ENCODE peak calls at places on chromosome 22, in four cellular contexts. Y, P, A and S are unnamed samples. For H3K79me1, the result is how much of the 10 kb centered on the place peaks cover.

GRCh38 chr22:42320463-42321416 is 50.3 kb upstream of the TCF20 start:
- DNase-seq in Y (no peak), P (no peak), A (no peak), S (no peak)

GRCh38 chr22:39907605-39908097 is 6.8 kb downstream of the GRAP2 start:
- DNase-seq in Y (no peak), P (no peak), A (no peak), S (no peak)

GRCh38 chr22:30267382-30268302 is 991 bp upstream of the OSM start:
- DNase-seq in Y (no peak), P (no peak), A (no peak), S (no peak)

GRCh38 chr22:37059876-37060449 is 8.4 kb downstream of the KCTD17 start:
- DNase-seq in Y (no peak), P (no peak), A (no peak), S (no peak)

GRCh38 chr22:27820896-27821866 is 19.6 kb upstream of the MN1 start:
- DNase-seq in Y (no peak), P (no peak), A (no peak), S (peak)

GRCh38 chr22:46180370-46181137 is 30.2 kb downstream of the PPARA start:
- DNase-seq in Y (no peak), P (no peak), A (no peak), S (peak)

GRCh38 chr22:40345801-40346177 is 511 bp upstream of the ADSL start:
- DNase-seq in Y (peak), P (no peak), A (no peak), S (no peak)

GRCh38 chr22:43464809-43465208 is 53.0 kb downstream of the MPPED1 start:
- DNase-seq in Y (no peak), P (no peak), A (no peak), S (no peak)

GRCh38 chr22:25111579-25112517 is 87.8 kb upstream of the CRYBB3 start:
- DNase-seq in Y (no peak), P (no peak), A (peak), S (peak)

GRCh38 chr22:43343262-43343988 is at the start of gene SCUBE1:
- DNase-seq in Y (peak), P (no peak), A (peak), S (peak)

GRCh38 chr22:30506507-30506968 is 1.0 kb upstream of the SEC14L4 start:
- DNase-seq in Y (no peak), P (no peak), A (no peak), S (no peak)

GRCh38 chr22:35357883-35358621 is 22.8 kb upstream of the HMOX1 start:
- DNase-seq in Y (no peak), P (peak), A (no peak), S (no peak)

GRCh38 chr22:25404556-25404922 is 159.9 kb upstream of the GRK3 start:
- DNase-seq in Y (no peak), P (no peak), A (no peak), S (no peak)

GRCh38 chr22:37023743-37024338 is 4.3 kb downstream of the MPST start:
- DNase-seq in Y (no peak), P (no peak), A (no peak), S (no peak)

GRCh38 chr22:17796695-17797094 is 22.4 kb upstream of the BID start:
- DNase-seq in Y (no peak), P (no peak), A (no peak), S (no peak)
- H4K5ac ChIP-seq in Y (no peak), P (no peak), A (no peak), S (no peak)

GRCh38 chr22:47929073-47929472 is 1166.6 kb downstream of the TBC1D22A start:
- DNase-seq in Y (no peak), P (no peak), A (no peak), S (no peak)
- H3K56ac ChIP-seq in Y (no peak), P (no peak), A (no peak), S (no peak)

GRCh38 chr22:50674127-50674493 is 1.5 kb downstream of the SHANK3 start:
- DNase-seq in Y (no peak), P (no peak), A (no peak), S (no peak)
- H3K79me1 ChIP-seq in Y (under half), P (under half), A (under half), S (under half)

GRCh38 chr22:20957118-20957690 is 9.9 kb upstream of the AIFM3 start:
- DNase-seq in Y (peak), P (no peak), A (peak), S (peak)
- H4K5ac ChIP-seq in Y (no peak), P (peak), A (no peak), S (no peak)

DNA sequence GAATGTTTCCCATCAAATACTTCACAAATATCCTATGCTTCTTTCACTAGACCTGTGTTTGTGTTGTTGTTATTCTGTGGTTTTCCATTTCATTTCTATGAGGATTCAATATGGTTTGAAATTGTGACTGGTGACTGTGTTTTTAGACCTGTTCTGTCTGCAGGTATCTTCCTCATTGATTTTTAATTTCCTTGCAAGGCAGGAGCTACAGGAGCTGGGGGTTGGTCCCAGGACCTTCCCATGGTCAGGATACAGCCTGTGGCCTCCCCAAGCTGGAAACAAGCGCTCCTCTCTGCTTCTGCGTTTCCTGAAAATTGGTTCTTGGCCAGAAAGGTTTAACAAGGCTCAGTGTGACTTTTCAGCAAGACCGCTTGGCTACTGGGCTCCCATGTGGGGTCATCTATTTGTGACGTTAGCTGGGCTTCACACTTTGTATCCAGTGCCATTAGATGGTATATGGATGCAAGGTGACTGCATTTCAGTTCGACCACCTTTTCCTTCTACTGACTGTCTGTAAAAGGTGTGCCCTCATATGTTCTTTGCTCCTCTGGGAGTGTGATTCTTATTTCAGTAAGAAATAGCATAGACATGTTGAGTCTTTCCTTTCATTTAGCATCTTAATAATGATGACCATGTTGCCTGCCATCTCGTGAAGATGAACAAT is 21.5 kb downstream of the IGLL5 start:
- DNase-seq in Y (no peak), P (no peak), A (no peak), S (no peak)
- H3K56ac ChIP-seq in Y (no peak), P (no peak), A (no peak), S (no peak)

DNA sequence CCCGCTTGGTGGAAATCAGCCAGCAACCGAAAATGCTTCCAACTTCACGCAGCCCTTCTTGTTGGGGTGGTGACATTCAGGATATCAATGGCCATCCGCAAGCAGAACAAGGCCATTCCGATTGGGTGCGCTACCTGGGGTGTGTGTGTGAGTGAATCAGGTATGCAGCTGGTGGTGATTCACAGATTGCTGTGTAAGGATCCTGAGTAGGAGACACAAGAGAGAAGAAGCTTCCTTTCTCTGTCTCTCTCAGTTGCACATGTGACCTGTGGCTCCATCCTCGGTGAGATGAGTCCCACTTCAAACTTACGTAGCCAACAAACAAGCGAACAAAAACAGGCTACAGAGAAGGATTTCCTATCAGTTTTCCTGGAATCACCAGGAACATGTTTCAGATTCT is 9.6 kb upstream of the TMEM184B start:
- DNase-seq in Y (no peak), P (peak), A (no peak), S (no peak)
- H3K79me1 ChIP-seq in Y (under half), P (under half), A (under half), S (under half)

GRCh38 chr22:50247748-50248147 is 2.9 kb upstream of the TUBGCP6 start:
- DNase-seq in Y (peak), P (peak), A (peak), S (peak)
- H4K5ac ChIP-seq in Y (no peak), P (no peak), A (no peak), S (no peak)

GRCh38 chr22:45087802-45088201 is 75.9 kb upstream of the NUP50 start:
- DNase-seq in Y (no peak), P (no peak), A (no peak), S (peak)

GRCh38 chr22:45092644-45093043 is 71.1 kb upstream of the NUP50 start:
- DNase-seq in Y (no peak), P (no peak), A (no peak), S (no peak)

GRCh38 chr22:45094081-45094720 is 69.5 kb upstream of the NUP50 start:
- DNase-seq in Y (no peak), P (no peak), A (no peak), S (no peak)

GRCh38 chr22:45091254-45091854 is 72.4 kb upstream of the NUP50 start:
- DNase-seq in Y (no peak), P (no peak), A (no peak), S (no peak)

GRCh38 chr22:45090364-45090960 is 73.3 kb upstream of the NUP50 start:
- DNase-seq in Y (no peak), P (peak), A (peak), S (peak)
- H3K56ac ChIP-seq in Y (no peak), P (no peak), A (no peak), S (no peak)

GRCh38 chr22:33842006-33842354 is 78.3 kb downstream of the LARGE1 start:
- DNase-seq in Y (no peak), P (no peak), A (no peak), S (no peak)
- H3K79me1 ChIP-seq in Y (under half), P (under half), A (under half), S (under half)

DNA sequence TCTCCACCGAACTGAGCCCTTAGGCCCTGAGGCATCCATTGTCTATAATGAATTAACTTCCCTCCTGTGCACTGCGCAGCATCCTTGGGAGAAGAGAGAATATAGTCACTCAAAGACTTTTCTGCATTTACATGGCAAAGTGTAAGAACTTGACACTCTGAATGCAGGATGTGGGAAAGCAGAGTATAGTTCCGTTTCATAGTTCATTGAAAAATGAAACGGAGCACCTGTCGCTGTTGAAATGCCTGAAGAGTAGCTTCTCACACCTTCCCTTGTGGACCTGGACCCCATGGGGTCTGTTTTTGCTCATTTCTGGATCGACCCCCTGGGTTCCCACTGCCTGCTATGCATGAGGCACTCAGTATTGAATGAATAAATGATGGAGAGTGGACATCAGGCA is 6.3 kb downstream of the ZNRF3 start:
- DNase-seq in Y (no peak), P (no peak), A (no peak), S (no peak)
- H4K5ac ChIP-seq in Y (no peak), P (no peak), A (no peak), S (no peak)